ENCODE peak calls at places on chromosome 16, in ten cellular contexts. One of them, this sample, is unnamed.

GRCh38 chr16:88532434-88533241 is 37.6 kb upstream of the ZC3H18 start:
- DNase-seq in iris pigment epithelial cell: no peak
- DNase-seq in upper lobe of right lung: no peak
- DNase-seq in PC-9: no peak
- DNase-seq in stromal cell of bone marrow: no peak
- DNase-seq in AML-193: no peak
- DNase-seq in dorsolateral prefrontal cortex: no peak
- DNase-seq in A549: no peak
- DNase-seq in tibial nerve: no peak
- DNase-seq in nephron progenitor cell: no peak
- DNase-seq in this sample: no peak

GRCh38 chr16:14251419-14251818 is 180.3 kb downstream of the MRTFB start:
- DNase-seq in iris pigment epithelial cell: no peak
- DNase-seq in upper lobe of right lung: no peak
- DNase-seq in PC-9: no peak
- DNase-seq in stromal cell of bone marrow: no peak
- DNase-seq in AML-193: no peak
- DNase-seq in dorsolateral prefrontal cortex: no peak
- DNase-seq in A549: no peak
- DNase-seq in tibial nerve: no peak
- DNase-seq in nephron progenitor cell: no peak
- DNase-seq in this sample: no peak

GRCh38 chr16:11329080-11329491 is 16.2 kb upstream of the RMI2 start:
- DNase-seq in iris pigment epithelial cell: no peak
- DNase-seq in upper lobe of right lung: no peak
- DNase-seq in PC-9: no peak
- DNase-seq in stromal cell of bone marrow: no peak
- DNase-seq in AML-193: no peak
- DNase-seq in dorsolateral prefrontal cortex: no peak
- DNase-seq in A549: no peak
- DNase-seq in tibial nerve: no peak
- DNase-seq in nephron progenitor cell: no peak
- DNase-seq in this sample: no peak

GRCh38 chr16:78593352-78593751 is 493.9 kb downstream of the WWOX start:
- DNase-seq in iris pigment epithelial cell: no peak
- DNase-seq in upper lobe of right lung: no peak
- DNase-seq in PC-9: no peak
- DNase-seq in stromal cell of bone marrow: no peak
- DNase-seq in AML-193: no peak
- DNase-seq in dorsolateral prefrontal cortex: no peak
- DNase-seq in A549: no peak
- DNase-seq in tibial nerve: no peak
- DNase-seq in nephron progenitor cell: peak
- DNase-seq in this sample: no peak

GRCh38 chr16:81511371-81511770 is 66.8 kb downstream of the CMIP start:
- DNase-seq in iris pigment epithelial cell: peak
- DNase-seq in upper lobe of right lung: no peak
- DNase-seq in PC-9: peak
- DNase-seq in stromal cell of bone marrow: no peak
- DNase-seq in AML-193: no peak
- DNase-seq in dorsolateral prefrontal cortex: no peak
- DNase-seq in A549: peak
- DNase-seq in tibial nerve: no peak
- DNase-seq in nephron progenitor cell: no peak
- DNase-seq in this sample: peak

GRCh38 chr16:11143741-11144035 is 112.3 kb downstream of the SOCS1 start:
- DNase-seq in iris pigment epithelial cell: no peak
- DNase-seq in upper lobe of right lung: no peak
- DNase-seq in PC-9: no peak
- DNase-seq in stromal cell of bone marrow: no peak
- DNase-seq in AML-193: no peak
- DNase-seq in dorsolateral prefrontal cortex: no peak
- DNase-seq in A549: no peak
- DNase-seq in tibial nerve: no peak
- DNase-seq in nephron progenitor cell: no peak
- DNase-seq in this sample: no peak

GRCh38 chr16:67283039-67283825 is 3.9 kb downstream of the PLEKHG4 start:
- DNase-seq in iris pigment epithelial cell: peak
- DNase-seq in upper lobe of right lung: no peak
- DNase-seq in PC-9: no peak
- DNase-seq in stromal cell of bone marrow: no peak
- DNase-seq in AML-193: no peak
- DNase-seq in dorsolateral prefrontal cortex: no peak
- DNase-seq in A549: peak
- DNase-seq in tibial nerve: no peak
- DNase-seq in nephron progenitor cell: no peak
- DNase-seq in this sample: no peak

GRCh38 chr16:47492428-47493357 is 31.6 kb downstream of the PHKB start:
- DNase-seq in iris pigment epithelial cell: peak
- DNase-seq in upper lobe of right lung: peak
- DNase-seq in PC-9: no peak
- DNase-seq in stromal cell of bone marrow: peak
- DNase-seq in AML-193: peak
- DNase-seq in dorsolateral prefrontal cortex: peak
- DNase-seq in A549: no peak
- DNase-seq in tibial nerve: peak
- DNase-seq in nephron progenitor cell: no peak
- DNase-seq in this sample: no peak

GRCh38 chr16:50295541-50296132 is 29.3 kb downstream of the ADCY7 start:
- DNase-seq in iris pigment epithelial cell: no peak
- DNase-seq in upper lobe of right lung: peak
- DNase-seq in PC-9: no peak
- DNase-seq in stromal cell of bone marrow: no peak
- DNase-seq in AML-193: no peak
- DNase-seq in dorsolateral prefrontal cortex: no peak
- DNase-seq in A549: no peak
- DNase-seq in tibial nerve: no peak
- DNase-seq in nephron progenitor cell: no peak
- DNase-seq in this sample: no peak

GRCh38 chr16:76577003-76577402 is 299.8 kb downstream of the CNTNAP4 start:
- DNase-seq in iris pigment epithelial cell: no peak
- DNase-seq in upper lobe of right lung: no peak
- DNase-seq in PC-9: no peak
- DNase-seq in stromal cell of bone marrow: no peak
- DNase-seq in AML-193: no peak
- DNase-seq in dorsolateral prefrontal cortex: no peak
- DNase-seq in A549: no peak
- DNase-seq in tibial nerve: no peak
- DNase-seq in nephron progenitor cell: no peak
- DNase-seq in this sample: peak

GRCh38 chr16:11955713-11956123 is 9.3 kb upstream of the TNFRSF17 start:
- DNase-seq in iris pigment epithelial cell: peak
- DNase-seq in upper lobe of right lung: no peak
- DNase-seq in PC-9: peak
- DNase-seq in stromal cell of bone marrow: peak
- DNase-seq in AML-193: no peak
- DNase-seq in dorsolateral prefrontal cortex: no peak
- DNase-seq in A549: peak
- DNase-seq in tibial nerve: no peak
- DNase-seq in nephron progenitor cell: no peak
- DNase-seq in this sample: no peak

GRCh38 chr16:64926476-64926875 is 195.4 kb downstream of the CDH11 start:
- DNase-seq in iris pigment epithelial cell: no peak
- DNase-seq in upper lobe of right lung: no peak
- DNase-seq in PC-9: no peak
- DNase-seq in stromal cell of bone marrow: no peak
- DNase-seq in AML-193: no peak
- DNase-seq in dorsolateral prefrontal cortex: no peak
- DNase-seq in A549: no peak
- DNase-seq in tibial nerve: no peak
- DNase-seq in nephron progenitor cell: no peak
- DNase-seq in this sample: no peak

GRCh38 chr16:50946606-50947005 is 204.5 kb downstream of the SALL1 start:
- DNase-seq in iris pigment epithelial cell: no peak
- DNase-seq in upper lobe of right lung: no peak
- DNase-seq in PC-9: no peak
- DNase-seq in stromal cell of bone marrow: no peak
- DNase-seq in AML-193: no peak
- DNase-seq in dorsolateral prefrontal cortex: no peak
- DNase-seq in A549: no peak
- DNase-seq in tibial nerve: no peak
- DNase-seq in nephron progenitor cell: no peak
- DNase-seq in this sample: no peak